ENCODE peak calls at places on chromosomes 11 and 22, in five cellular contexts. U is A549, N is K562, I is GM12878, V is HepG2. A is an unnamed sample.

GRCh38 chr22:42432020-42432596 is at the start of gene NFAM1:
- DNase-seq in U (no peak), N (no peak), I (no peak), V (no peak), A (peak)

GRCh38 chr11:17221968-17222367 is 14.2 kb upstream of the PIK3C2A start:
- DNase-seq in U (no peak), N (no peak), I (no peak), V (no peak), A (peak)

GRCh38 chr11:130094614-130095013 is 24.9 kb downstream of the APLP2 start:
- DNase-seq in U (no peak), N (no peak), I (no peak), V (no peak), A (peak)

GRCh38 chr11:35927730-35928129 is 16.1 kb upstream of the LDLRAD3 start:
- DNase-seq in U (peak), N (no peak), I (no peak), V (peak), A (peak)

GRCh38 chr11:8025123-8025522 is 38.0 kb downstream of the EIF3F start:
- DNase-seq in U (no peak), N (no peak), I (no peak), V (no peak), A (no peak)

GRCh38 chr11:119592642-119593041 is 136.4 kb downstream of the NECTIN1 start:
- DNase-seq in U (no peak), N (no peak), I (no peak), V (no peak), A (no peak)

GRCh38 chr22:31616315-31616980 is 45.6 kb downstream of the PISD start:
- DNase-seq in U (no peak), N (no peak), I (no peak), V (peak), A (peak)

GRCh38 chr22:22848364-22848866 is 39.2 kb upstream of the IGLL5 start:
- DNase-seq in U (peak), N (peak), I (no peak), V (peak), A (peak)

GRCh38 chr11:69658606-69659450 is 16.3 kb downstream of the LTO1 start:
- DNase-seq in U (no peak), N (no peak), I (no peak), V (peak), A (no peak)

GRCh38 chr11:130003717-130004001 is 1.0 kb upstream of the PRDM10 start:
- DNase-seq in U (no peak), N (no peak), I (no peak), V (no peak), A (no peak)

GRCh38 chr11:87966744-87967143 is 208.5 kb downstream of the RAB38 start:
- DNase-seq in U (no peak), N (no peak), I (no peak), V (no peak), A (no peak)

DNA sequence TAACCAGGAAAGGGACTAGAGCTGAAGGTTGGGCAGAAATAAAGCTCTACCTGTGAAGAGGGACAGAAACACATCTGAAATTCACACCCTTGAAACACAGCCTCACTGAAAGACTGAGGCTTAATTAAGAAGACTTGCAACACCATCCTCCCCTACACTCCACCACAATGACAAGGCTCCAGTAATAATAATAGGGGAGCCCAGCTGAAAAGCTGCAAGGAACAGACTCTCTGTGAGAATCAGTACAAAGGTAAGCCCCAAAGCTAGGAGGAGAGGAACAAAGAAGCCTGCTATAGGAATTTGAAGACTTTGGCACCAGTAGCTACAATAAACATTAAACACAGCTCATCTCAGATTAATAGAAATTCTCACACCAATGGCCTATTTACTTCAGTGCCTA is 176.9 kb downstream of the FAT3 start:
- DNase-seq in U (no peak), N (no peak), I (no peak), V (no peak), A (no peak)
- TF ChIP-seq MYC in U (no peak), N (no peak), I (no peak), V (no peak), A (no peak)

DNA sequence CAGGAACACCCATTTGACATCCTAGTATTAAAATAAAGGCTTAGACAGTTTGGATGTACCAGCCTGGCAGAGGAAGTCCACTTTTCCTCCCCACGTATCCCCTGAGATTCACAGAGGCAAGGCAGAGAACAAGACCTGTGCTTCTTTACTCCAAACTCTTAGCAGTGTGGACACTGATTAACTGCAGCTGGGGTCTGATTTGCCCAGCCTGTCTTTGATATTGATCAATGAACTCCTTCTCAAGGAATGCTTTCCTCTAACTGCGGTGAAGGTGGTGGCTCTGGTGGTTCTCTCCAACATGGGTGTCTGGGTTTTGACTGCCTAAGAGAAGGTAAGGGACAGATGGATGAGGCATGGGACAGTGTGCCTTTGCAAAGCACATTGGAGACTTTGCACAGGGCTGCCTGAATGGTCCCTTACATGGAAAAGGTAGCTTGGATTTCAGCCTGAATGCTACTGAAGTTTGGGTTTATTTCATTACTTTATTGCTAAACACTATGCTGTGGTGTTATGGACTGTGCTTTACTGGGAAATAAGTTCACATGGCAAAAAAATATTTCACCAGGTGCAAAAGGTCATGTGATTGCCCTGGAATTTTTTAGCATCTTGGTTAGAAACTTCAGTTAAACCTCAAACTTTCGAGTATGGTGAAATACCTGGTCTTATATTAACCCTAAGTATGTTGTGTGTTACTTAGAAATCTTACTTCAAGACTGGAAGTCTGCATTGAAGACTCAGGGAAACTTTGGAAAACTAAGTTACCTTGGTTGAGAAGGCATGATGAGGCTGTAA is 1.8 kb downstream of the GAS2 start:
- DNase-seq in U (no peak), N (no peak), I (no peak), V (no peak), A (no peak)
- TF ChIP-seq POLR2A in U (no peak), N (no peak), I (no peak), V (no peak), A (no peak)

DNA sequence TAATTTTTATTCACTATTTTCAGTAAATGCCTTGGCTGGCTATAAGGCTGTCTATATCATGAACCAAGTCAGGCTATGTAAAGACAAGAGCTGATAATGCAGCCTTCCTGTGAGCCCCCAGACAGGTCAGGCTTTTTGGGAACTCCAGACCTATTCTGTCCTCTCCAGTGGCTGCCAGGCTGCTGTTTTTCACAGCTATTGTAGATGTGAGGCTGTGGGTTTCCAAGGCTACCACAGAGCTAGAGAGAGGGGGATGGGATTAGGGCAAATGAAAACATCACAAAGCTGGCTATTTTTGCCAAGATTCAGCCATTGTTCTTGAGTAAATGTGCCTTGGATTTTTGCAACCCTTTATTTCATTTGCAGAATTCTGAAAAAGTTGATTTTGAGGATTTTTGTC is 55.7 kb upstream of the SORL1-AS1 start:
- DNase-seq in U (no peak), N (no peak), I (no peak), V (no peak), A (no peak)
- H3K4me3 ChIP-seq in U (no peak), N (no peak), I (no peak), V (no peak), A (no peak)

GRCh38 chr11:126790550-126790981 is 210.0 kb downstream of the KIRREL3 start:
- DNase-seq in U (no peak), N (no peak), I (no peak), V (no peak), A (no peak)

GRCh38 chr11:126793596-126793995 is 207.0 kb downstream of the KIRREL3 start:
- DNase-seq in U (no peak), N (no peak), I (no peak), V (no peak), A (no peak)

GRCh38 chr11:126791991-126792390 is 208.6 kb downstream of the KIRREL3 start:
- DNase-seq in U (no peak), N (no peak), I (no peak), V (no peak), A (no peak)

DNA sequence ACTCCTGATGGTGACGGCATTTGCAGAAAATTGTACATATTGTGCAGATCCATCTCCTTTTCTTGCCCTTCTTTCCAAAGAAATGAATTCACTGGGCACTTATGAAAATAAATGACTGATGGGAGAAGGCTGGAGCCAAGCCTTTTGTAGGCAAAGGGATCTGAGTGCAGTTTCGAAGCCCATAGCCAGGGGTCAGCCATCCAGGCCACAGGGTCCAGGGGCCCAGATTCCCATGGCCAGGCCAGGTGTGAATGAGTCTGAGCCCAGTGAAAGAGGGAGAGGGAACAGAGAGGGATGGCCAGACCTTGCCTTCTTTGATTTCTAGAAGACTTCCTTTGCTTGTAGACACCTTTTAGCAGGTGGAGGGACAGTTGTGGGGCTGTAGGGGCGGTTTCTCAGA is 209.1 kb downstream of the KIRREL3 start:
- DNase-seq in U (no peak), N (no peak), I (no peak), V (no peak), A (no peak)
- TF ChIP-seq MYC in U (no peak), N (no peak), I (no peak), V (no peak), A (no peak)

GRCh38 chr11:62560566-62561103 is 13.1 kb downstream of the EEF1G start:
- DNase-seq in U (peak), N (peak), I (no peak), V (peak), A (peak)
- TF ChIP-seq POLR2A in U (no peak), N (no peak), I (no peak), V (peak), A (peak)

GRCh38 chr11:55838452-55838851 is at the start of gene OR5D16:
- DNase-seq in U (no peak), N (no peak), I (no peak), V (no peak), A (no peak)
- H3K4me3 ChIP-seq in U (no peak), N (no peak), I (no peak), V (no peak), A (no peak)

GRCh38 chr11:14643697-14644395 is at the start of gene PDE3B:
- DNase-seq in U (peak), N (peak), I (no peak), V (peak), A (peak)
- TF ChIP-seq MYC in U (no peak), N (no peak), I (no peak), V (peak), A (no peak)